ENCODE peak calls at places on chromosomes 5 and 9, in six cellular contexts. F is fibroblast of lung, K is A549, E is astrocyte, W is neural progenitor cell, H is keratinocyte. M is an unnamed sample.
A peak's percentile ranks its signal among the peaks of the same experiment; 100 is the strongest.

GRCh38 chr5:139272471-139273321 is 20.8 kb upstream of the MATR3 start:
- DNase-seq in F (peak; percentile 57), K (no peak), E (peak; percentile 47), W (no peak), H (no peak), M (peak; percentile 44)

GRCh38 chr5:73448072-73448432 is 525 bp downstream of the FOXD1 start:
- DNase-seq in F (no peak), K (no peak), E (no peak), W (peak; percentile 59), H (no peak), M (no peak)

GRCh38 chr9:76512826-76513225 is 53.8 kb downstream of the GCNT1 start:
- DNase-seq in F (peak; percentile 66), K (no peak), E (peak; percentile 74), W (no peak), H (no peak), M (no peak)

GRCh38 chr5:97735209-97735608 is 552.2 kb upstream of the RIOK2 start:
- DNase-seq in F (peak; percentile 50), K (no peak), E (peak; percentile 94), W (no peak), H (peak; percentile 79), M (no peak)

GRCh38 chr9:124037790-124038189 is 26.2 kb downstream of the LHX2 start:
- DNase-seq in F (no peak), K (no peak), E (no peak), W (peak; percentile 42), H (no peak), M (no peak)

GRCh38 chr5:88825782-88826110 is 57.2 kb downstream of the MEF2C start:
- DNase-seq in F (no peak), K (no peak), E (no peak), W (no peak), H (no peak), M (no peak)

GRCh38 chr5:61342066-61342465 is 10.0 kb downstream of the ZSWIM6 start:
- DNase-seq in F (peak; percentile 67), K (no peak), E (peak; percentile 83), W (no peak), H (peak; percentile 33), M (no peak)

GRCh38 chr9:1871486-1872181 is 143.5 kb upstream of the SMARCA2 start:
- DNase-seq in F (no peak), K (no peak), E (no peak), W (peak; percentile 45), H (no peak), M (no peak)

GRCh38 chr9:135519179-135519971 is 1.9 kb upstream of the LCN1 start:
- DNase-seq in F (no peak), K (no peak), E (no peak), W (no peak), H (no peak), M (no peak)

GRCh38 chr9:123318192-123318591 is 37.8 kb upstream of the CRB2 start:
- DNase-seq in F (no peak), K (no peak), E (no peak), W (no peak), H (no peak), M (no peak)

DNA sequence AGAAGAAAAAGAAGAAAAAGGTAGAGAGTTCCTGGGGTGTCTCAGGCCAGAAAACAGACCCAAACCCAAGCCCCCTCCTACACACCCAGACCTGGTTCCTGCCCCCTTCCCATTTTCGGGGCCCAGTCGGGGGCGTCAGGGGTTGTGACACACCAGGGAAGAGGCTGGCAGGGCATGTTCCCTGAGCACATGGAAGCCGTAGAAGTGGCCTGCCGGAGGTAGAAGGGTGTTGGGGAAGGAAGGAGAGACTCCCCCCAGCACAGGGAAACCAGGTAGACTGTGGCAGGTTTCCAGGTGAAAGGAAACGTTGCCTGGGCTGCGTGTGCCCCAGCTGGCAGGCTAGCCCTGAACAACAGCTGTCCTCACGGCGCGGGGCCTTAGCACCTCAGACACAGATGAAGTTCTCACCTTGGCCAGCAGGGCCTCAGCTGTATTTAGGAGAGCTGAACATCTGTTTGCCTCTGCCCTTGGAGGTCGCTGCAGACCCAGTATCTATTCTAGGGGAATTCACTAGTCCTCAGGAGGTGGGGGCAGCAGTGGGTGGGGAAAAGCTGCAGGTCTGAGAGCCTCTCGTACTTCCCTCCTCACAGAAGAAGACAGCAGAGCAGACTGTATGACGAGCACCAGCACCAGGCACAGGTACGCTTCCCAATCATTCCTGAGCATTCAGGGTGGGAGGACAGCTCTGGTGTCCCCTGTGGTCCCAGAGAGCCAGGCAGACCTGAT is 14.1 kb downstream of the CD74 start:
- DNase-seq in F (no peak), K (peak; percentile 47), E (no peak), W (no peak), H (no peak), M (no peak)
- TF ChIP-seq CTCF in F (no peak), K (no peak), E (peak; percentile 13), W (no peak), H (peak; percentile 46), M (peak; percentile 31)

DNA sequence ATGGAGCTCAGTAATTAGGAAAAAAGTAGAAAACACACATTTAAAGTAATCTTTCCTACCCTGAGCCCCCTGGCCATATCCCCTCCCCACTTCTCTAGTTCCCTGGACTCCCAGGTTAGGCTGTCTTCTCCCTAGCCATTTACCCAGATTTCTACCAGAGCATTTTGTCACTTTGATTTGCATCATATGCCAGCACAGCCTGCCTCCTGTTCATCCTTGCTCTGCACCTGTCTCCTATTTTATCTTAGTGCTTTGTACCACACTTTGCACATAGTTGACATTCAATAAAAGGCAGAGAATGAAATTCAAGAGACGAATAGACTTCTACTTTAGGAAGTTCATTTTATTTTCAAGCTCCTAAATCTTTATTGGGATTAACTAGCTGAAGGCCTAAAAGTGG is 344.5 kb downstream of the EBF1 start:
- DNase-seq in F (no peak), K (no peak), E (no peak), W (no peak), H (no peak), M (no peak)
- H3K4me1 ChIP-seq in F (peaks cover 24% of the 10 kb centered on the region), K (no peaks in the 10 kb centered on the region), E (peaks cover 4% of the 10 kb centered on the region), W (no peaks in the 10 kb centered on the region), H (no peaks in the 10 kb centered on the region), M (no peaks in the 10 kb centered on the region)

GRCh38 chr5:178468196-178468685 is 122.0 kb downstream of the COL23A1 start:
- DNase-seq in F (no peak), K (no peak), E (no peak), W (no peak), H (no peak), M (no peak)
- H3K4me3 ChIP-seq in F (peak overlapping the region; percentile 29), K (no peak overlapping the region), E (no peak overlapping the region), W (no peak overlapping the region), H (no peak overlapping the region), M (no peak overlapping the region)

DNA sequence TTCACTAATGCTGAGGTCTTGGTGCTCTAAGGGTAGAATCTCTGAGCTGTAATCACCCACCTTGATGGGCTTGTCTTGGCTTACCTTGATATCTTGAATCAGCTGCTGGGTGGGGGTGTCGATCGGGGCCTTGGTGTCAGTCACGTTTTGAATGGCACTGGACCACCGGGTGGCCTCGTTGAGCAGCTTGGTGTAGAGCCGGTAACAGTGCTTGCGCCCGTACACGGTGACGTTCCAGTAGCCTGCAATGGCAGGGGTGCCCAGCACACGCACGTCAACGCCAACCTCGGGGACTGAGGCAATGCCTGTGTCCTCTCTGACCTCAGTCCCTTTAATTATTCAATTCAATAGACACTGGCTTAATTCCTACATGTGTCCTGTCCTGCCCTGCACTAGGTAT is 63.1 kb upstream of the RETREG1 start:
- DNase-seq in F (no peak), K (no peak), E (no peak), W (peak; percentile 35), H (no peak), M (no peak)
- TF ChIP-seq CTCF in F (no peak), K (no peak), E (no peak), W (peak; percentile 47), H (no peak), M (no peak)

GRCh38 chr9:134175808-134176598 is 11.6 kb upstream of the RNU6ATAC start:
- DNase-seq in F (no peak), K (no peak), E (no peak), W (no peak), H (no peak), M (no peak)

GRCh38 chr9:134177624-134178393 is 13.4 kb upstream of the RNU6ATAC start:
- DNase-seq in F (no peak), K (no peak), E (no peak), W (no peak), H (no peak), M (no peak)

GRCh38 chr9:134177186-134177585 is 12.8 kb upstream of the RNU6ATAC start:
- DNase-seq in F (no peak), K (no peak), E (no peak), W (no peak), H (no peak), M (no peak)

GRCh38 chr9:134175291-134175807 is 11.0 kb upstream of the RNU6ATAC start:
- DNase-seq in F (no peak), K (peak; percentile 74), E (no peak), W (peak; percentile 44), H (no peak), M (no peak)

GRCh38 chr9:134176599-134176968 is 12.2 kb upstream of the RNU6ATAC start:
- DNase-seq in F (no peak), K (no peak), E (no peak), W (no peak), H (no peak), M (no peak)
- H3K4me1 ChIP-seq in F (peaks cover 11% of the 10 kb centered on the region), K (peaks cover 15% of the 10 kb centered on the region), E (peaks cover 9% of the 10 kb centered on the region), W (no peaks in the 10 kb centered on the region), H (peaks cover 3% of the 10 kb centered on the region), M (peaks cover 7% of the 10 kb centered on the region)

GRCh38 chr5:154356958-154357357 is 88.8 kb upstream of the SAP30L start:
- DNase-seq in F (no peak), K (no peak), E (no peak), W (no peak), H (no peak), M (no peak)
- H3K4me3 ChIP-seq in F (no peak overlapping the region), K (no peak overlapping the region), E (no peak overlapping the region), W (no peak overlapping the region), H (no peak overlapping the region), M (no peak overlapping the region)

GRCh38 chr5:7015586-7016256 is 302.5 kb downstream of the TENT4A start:
- DNase-seq in F (no peak), K (no peak), E (no peak), W (peak; percentile 33), H (no peak), M (no peak)
- TF ChIP-seq CTCF in F (no peak), K (no peak), E (no peak), W (peak; percentile 52), H (peak; percentile 16), M (no peak)

DNA sequence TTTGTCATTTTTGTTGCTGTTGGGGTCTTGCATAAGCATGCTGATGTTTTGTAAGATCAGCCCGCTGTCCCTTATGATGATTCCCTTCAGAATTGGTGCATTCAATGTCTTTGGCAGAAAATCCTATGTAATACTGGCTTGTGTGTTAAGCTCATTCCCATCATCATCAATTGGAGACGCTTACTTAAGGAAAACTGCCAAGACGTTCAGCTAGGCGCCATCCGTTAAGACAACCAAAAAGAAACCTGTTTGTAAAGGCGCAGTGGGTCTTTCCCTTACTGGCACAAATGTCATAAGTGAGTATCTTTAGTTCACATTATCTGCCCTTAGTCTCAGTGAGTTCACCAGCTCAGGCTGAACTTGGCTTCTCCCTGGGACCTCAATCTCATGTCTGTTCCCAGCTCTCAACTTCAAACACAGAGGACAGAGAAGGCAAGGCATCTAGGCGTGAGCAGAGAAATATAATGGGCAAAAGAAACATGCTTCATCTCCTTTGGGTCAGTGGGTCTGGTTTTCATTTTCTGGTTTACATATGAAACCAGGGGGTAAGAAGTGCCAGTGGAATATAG is 97.9 kb downstream of the EFNA5 start:
- DNase-seq in F (peak; percentile 24), K (no peak), E (no peak), W (peak; percentile 50), H (no peak), M (no peak)
- H3K4me1 ChIP-seq in F (no peaks in the 10 kb centered on the region), K (peaks cover 77% of the 10 kb centered on the region), E (peaks cover 13% of the 10 kb centered on the region), W (peaks cover 92% of the 10 kb centered on the region), H (peaks cover 52% of the 10 kb centered on the region), M (peaks cover 3% of the 10 kb centered on the region)

M was measured in CD8-positive, alpha-beta T cell.